ENCODE peak calls at places on chromosomes 1 and 21, in five cellular contexts. V is left ventricle myocardium inferior, Z is body of pancreas, W is heart right ventricle, I is cardiac muscle cell. Y is an unnamed sample.

GRCh38 chr1:165863346-165863745 is 35.9 kb downstream of the UCK2 start:
- DNase-seq in I (no peak), V (no peak), Z (no peak), W (no peak), Y (no peak)

GRCh38 chr1:113433177-113433576 is 42.9 kb downstream of the MAGI3 start:
- DNase-seq in V (no peak), Z (no peak), W (no peak), I (no peak), Y (no peak)

GRCh38 chr1:92587445-92587844 is 100.7 kb upstream of the GFI1 start:
- DNase-seq in I (no peak), W (no peak), Z (no peak), V (no peak), Y (no peak)

GRCh38 chr1:35857830-35858229 is 25.2 kb upstream of the AGO1 start:
- DNase-seq in I (peak; percentile 60), W (no peak), Z (no peak), V (no peak), Y (no peak)

GRCh38 chr1:999797-1000356 is at the start of gene HES4:
- DNase-seq in Z (peak; percentile 83), I (peak; percentile 96), W (peak; percentile 94), V (peak; percentile 95), Y (peak; percentile 90)

GRCh38 chr1:64093941-64094340 is 109.5 kb upstream of the UBE2U start:
- DNase-seq in I (peak; percentile 34), W (no peak), Z (no peak), V (no peak), Y (no peak)

GRCh38 chr21:31395268-31395667 is 51.2 kb upstream of the TIAM1 start:
- DNase-seq in Z (no peak), V (no peak), I (no peak), W (no peak), Y (no peak)

GRCh38 chr1:66758247-66758755 is 6.0 kb downstream of the DYNLT5 start:
- DNase-seq in Z (no peak), I (peak; percentile 16), V (no peak), W (no peak), Y (no peak)

GRCh38 chr1:66251521-66251920 is 282.4 kb upstream of the SGIP1 start:
- DNase-seq in W (no peak), I (no peak), Z (no peak), V (no peak), Y (no peak)

GRCh38 chr1:44423706-44424546 is 18.9 kb downstream of the RNF220 start:
- DNase-seq in V (peak; percentile 47), I (peak; percentile 90), W (peak; percentile 27), Z (peak; percentile 74), Y (no peak)

GRCh38 chr1:39398278-39399010 is 93.0 kb upstream of the BMP8A start:
- DNase-seq in V (peak; percentile 40), Z (peak; percentile 55), W (no peak), I (peak; percentile 98), Y (peak; percentile 60)

GRCh38 chr1:78691995-78692747 is 42.5 kb downstream of the IFI44 start:
- DNase-seq in I (no peak), Z (no peak), W (no peak), V (no peak), Y (no peak)

GRCh38 chr21:40043423-40043822 is 176.2 kb downstream of the PCP4 start:
- DNase-seq in V (no peak), Z (no peak), I (no peak), W (no peak), Y (no peak)

GRCh38 chr1:57485643-57486042 is 61.8 kb upstream of the DAB1 start:
- DNase-seq in W (no peak), V (no peak), Z (no peak), I (peak; percentile 62), Y (no peak)

GRCh38 chr1:47418681-47419272 is 2.7 kb downstream of the FOXE3 start:
- DNase-seq in V (no peak), I (no peak), W (no peak), Z (no peak), Y (no peak)

GRCh38 chr1:228377664-228378452 is 28.8 kb downstream of the TRIM11 start:
- DNase-seq in W (peak; percentile 34), I (no peak), V (no peak), Z (peak; percentile 40), Y (peak; percentile 60)

GRCh38 chr21:45299864-45300785 is 12.4 kb upstream of the POFUT2 start:
- DNase-seq in W (peak; percentile 26), I (peak; percentile 87), Z (peak; percentile 12), V (peak; percentile 18), Y (peak; percentile 24)

DNA sequence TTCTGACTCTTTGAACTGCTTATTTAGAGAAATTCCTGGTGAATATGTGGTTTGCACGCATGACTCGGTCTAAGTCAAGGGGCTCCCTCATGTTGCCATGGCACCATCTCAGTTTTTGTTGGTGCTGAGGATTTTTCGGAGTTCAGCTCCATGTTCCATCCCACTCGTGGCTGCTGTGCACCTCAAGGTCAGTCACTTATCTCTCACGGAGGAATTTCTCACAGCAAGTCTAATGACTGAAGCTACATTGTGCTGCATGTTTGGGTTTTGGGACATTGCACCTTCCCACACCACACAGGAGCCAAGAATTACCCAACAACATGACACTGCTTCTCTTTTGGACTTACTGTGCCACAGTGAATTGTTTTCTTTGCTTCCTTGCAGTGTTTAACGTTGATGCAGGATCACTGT is 269.9 kb downstream of the NCAM2 start:
- DNase-seq in V (no peak), Z (no peak), I (peak; percentile 4), W (no peak), Y (no peak)
- H3K9me3 ChIP-seq in V (peaks cover 10% of the 10 kb centered on the region), Z (no peaks in the 10 kb centered on the region), I (no peaks in the 10 kb centered on the region), W (no peaks in the 10 kb centered on the region), Y (no peaks in the 10 kb centered on the region)

GRCh38 chr1:10820422-10820821 is 24.0 kb upstream of the CASZ1 start:
- DNase-seq in V (no peak), W (no peak), Z (no peak), I (no peak), Y (no peak)
- H3K4me1 ChIP-seq in V (peaks cover 45% of the 10 kb centered on the region), W (peaks cover 13% of the 10 kb centered on the region), Z (peaks cover 11% of the 10 kb centered on the region), I (peaks cover 28% of the 10 kb centered on the region), Y (peaks cover 19% of the 10 kb centered on the region)

GRCh38 chr1:2941907-2942306 is 79.4 kb upstream of the ACTRT2 start:
- DNase-seq in Z (no peak), W (no peak), V (no peak), I (no peak), Y (no peak)

GRCh38 chr1:2943686-2944260 is 77.5 kb upstream of the ACTRT2 start:
- DNase-seq in V (no peak), I (no peak), Z (no peak), W (no peak), Y (peak; percentile 11)

GRCh38 chr1:2941040-2941439 is 80.2 kb upstream of the ACTRT2 start:
- DNase-seq in W (no peak), Z (no peak), I (no peak), V (no peak), Y (no peak)

GRCh38 chr1:2940178-2940577 is 81.1 kb upstream of the ACTRT2 start:
- DNase-seq in W (no peak), V (no peak), Z (no peak), I (no peak), Y (peak; percentile 7)

DNA sequence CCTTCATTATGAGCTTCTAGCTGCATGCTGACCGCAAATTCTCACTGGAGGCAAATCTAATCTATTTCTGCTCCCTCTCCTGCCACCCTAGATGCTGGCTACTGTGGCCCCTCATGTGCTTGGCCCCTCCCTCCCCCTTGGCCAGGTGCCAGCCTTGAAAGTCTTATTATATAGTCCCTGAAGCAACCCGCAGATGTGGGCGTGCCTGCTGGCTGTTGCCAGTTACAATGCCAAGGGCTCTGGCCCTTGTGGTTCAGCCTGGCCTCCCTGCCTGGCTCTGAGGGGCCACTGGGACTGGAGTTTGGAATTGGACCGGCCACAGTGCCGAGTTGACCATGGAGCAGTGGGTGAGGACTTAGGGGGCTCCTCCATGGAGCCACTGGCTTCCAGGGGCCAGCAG is 78.9 kb upstream of the ACTRT2 start:
- DNase-seq in Z (no peak), W (no peak), V (no peak), I (no peak), Y (peak; percentile 21)
- H3K9me3 ChIP-seq in Z (no peaks in the 10 kb centered on the region), W (no peaks in the 10 kb centered on the region), V (peaks cover 31% of the 10 kb centered on the region), I (no peaks in the 10 kb centered on the region), Y (peaks cover 3% of the 10 kb centered on the region)

GRCh38 chr1:201499795-201500669 is 6.9 kb downstream of the CSRP1 start:
- DNase-seq in W (peak; percentile 47), I (peak; percentile 72), V (peak; percentile 52), Z (no peak), Y (no peak)
- H3K4me1 ChIP-seq in W (peaks cover 6% of the 10 kb centered on the region), I (peaks cover 70% of the 10 kb centered on the region), V (peaks cover 96% of the 10 kb centered on the region), Z (peaks cover 69% of the 10 kb centered on the region), Y (peaks cover 17% of the 10 kb centered on the region)

GRCh38 chr1:248703674-248704073 is 1.1 kb upstream of the OR14I1 start:
- DNase-seq in I (no peak), Z (no peak), V (no peak), W (no peak), Y (no peak)

GRCh38 chr1:248699099-248699498 is 3.5 kb downstream of the OR14I1 start:
- DNase-seq in Z (no peak), V (no peak), I (no peak), W (no peak), Y (no peak)

GRCh38 chr1:248697907-248698306 is 4.7 kb downstream of the OR14I1 start:
- DNase-seq in I (no peak), W (no peak), Z (no peak), V (no peak), Y (no peak)

GRCh38 chr1:248704556-248704955 is 2.0 kb upstream of the OR14I1 start:
- DNase-seq in V (no peak), Z (no peak), I (no peak), W (no peak), Y (no peak)

DNA sequence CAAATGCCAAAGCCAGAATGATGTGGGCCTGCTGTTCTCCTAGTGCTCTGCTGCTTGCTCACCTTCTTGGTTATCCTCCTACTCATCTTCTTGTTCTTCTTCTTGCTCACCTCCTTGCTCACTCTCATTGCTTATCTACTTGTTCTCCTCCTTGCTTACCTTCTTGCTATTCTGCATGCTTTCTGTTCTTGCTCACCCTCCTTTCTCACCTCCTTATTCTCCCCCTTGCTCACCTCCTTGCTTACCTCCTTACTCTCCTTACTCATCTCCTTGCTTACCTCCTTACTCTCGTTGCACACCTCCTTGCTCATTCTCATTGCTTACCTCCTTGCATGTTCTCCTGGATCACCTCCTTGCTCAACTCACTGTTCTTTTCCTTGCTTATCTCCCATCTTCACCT is at the start of gene OR14I1:
- DNase-seq in V (no peak), I (no peak), Z (no peak), W (no peak), Y (no peak)
- H3K9me3 ChIP-seq in V (no peaks in the 10 kb centered on the region), I (no peaks in the 10 kb centered on the region), Z (no peaks in the 10 kb centered on the region), W (no peaks in the 10 kb centered on the region), Y (no peaks in the 10 kb centered on the region)

Y was measured in mucosa of descending colon.